ENCODE peak calls at places on chromosomes 16 and 17, in five cellular contexts. One of them, this sample, is unnamed.

GRCh38 chr16:8577678-8578304 is 12.5 kb downstream of the TMEM114 start:
- DNase-seq in HL-60: no peak
- DNase-seq in heart left ventricle: no peak
- DNase-seq in NCI-H82: no peak
- DNase-seq in transverse colon: no peak
- DNase-seq in this sample: no peak

GRCh38 chr17:53316073-53316472 is 506.7 kb upstream of the KIF2B start:
- DNase-seq in HL-60: no peak
- DNase-seq in heart left ventricle: no peak
- DNase-seq in NCI-H82: no peak
- DNase-seq in transverse colon: no peak
- DNase-seq in this sample: no peak

GRCh38 chr17:38674013-38674748 is 576 bp downstream of the EPOP start:
- DNase-seq in HL-60: no peak
- DNase-seq in heart left ventricle: no peak
- DNase-seq in NCI-H82: peak
- DNase-seq in transverse colon: peak
- DNase-seq in this sample: no peak

GRCh38 chr16:70257391-70257790 is 5.7 kb upstream of the EXOSC6 start:
- DNase-seq in HL-60: no peak
- DNase-seq in heart left ventricle: no peak
- DNase-seq in NCI-H82: no peak
- DNase-seq in transverse colon: no peak
- DNase-seq in this sample: no peak

GRCh38 chr17:36869856-36870617 is 67.2 kb upstream of the LHX1 start:
- DNase-seq in HL-60: peak
- DNase-seq in heart left ventricle: no peak
- DNase-seq in NCI-H82: no peak
- DNase-seq in transverse colon: no peak
- DNase-seq in this sample: no peak

GRCh38 chr16:87581867-87582220 is 20.5 kb upstream of the JPH3 start:
- DNase-seq in HL-60: no peak
- DNase-seq in heart left ventricle: peak
- DNase-seq in NCI-H82: no peak
- DNase-seq in transverse colon: peak
- DNase-seq in this sample: no peak

GRCh38 chr16:3857189-3858013 is 23.1 kb downstream of the CREBBP start:
- DNase-seq in HL-60: peak
- DNase-seq in heart left ventricle: no peak
- DNase-seq in NCI-H82: no peak
- DNase-seq in transverse colon: peak
- DNase-seq in this sample: peak

GRCh38 chr17:1460233-1460632 is 4.2 kb upstream of the CRK start:
- DNase-seq in HL-60: no peak
- DNase-seq in heart left ventricle: peak
- DNase-seq in NCI-H82: no peak
- DNase-seq in transverse colon: peak
- DNase-seq in this sample: no peak

GRCh38 chr17:59964455-59965328 is at the start of gene RNFT1:
- DNase-seq in HL-60: peak
- DNase-seq in heart left ventricle: peak
- DNase-seq in NCI-H82: peak
- DNase-seq in transverse colon: peak
- DNase-seq in this sample: peak

GRCh38 chr17:77466140-77466539 is 325.4 kb downstream of the SEC14L1 start:
- DNase-seq in HL-60: no peak
- DNase-seq in heart left ventricle: no peak
- DNase-seq in NCI-H82: no peak
- DNase-seq in transverse colon: no peak
- DNase-seq in this sample: no peak

GRCh38 chr17:1423456-1424135 is 23.6 kb upstream of the YWHAE start:
- DNase-seq in HL-60: no peak
- DNase-seq in heart left ventricle: no peak
- DNase-seq in NCI-H82: no peak
- DNase-seq in transverse colon: no peak
- DNase-seq in this sample: no peak

GRCh38 chr16:69349508-69349907 is 2.1 kb downstream of the TMED6 start:
- DNase-seq in HL-60: no peak
- DNase-seq in heart left ventricle: no peak
- DNase-seq in NCI-H82: no peak
- DNase-seq in transverse colon: no peak
- DNase-seq in this sample: no peak

GRCh38 chr17:27296427-27296979 is 2.6 kb downstream of the WSB1 start:
- DNase-seq in HL-60: no peak
- DNase-seq in heart left ventricle: no peak
- DNase-seq in NCI-H82: no peak
- DNase-seq in transverse colon: no peak
- DNase-seq in this sample: no peak

GRCh38 chr17:19744922-19745757 is 3.0 kb downstream of the ALDH3A1 start:
- DNase-seq in HL-60: peak
- DNase-seq in heart left ventricle: peak
- DNase-seq in NCI-H82: peak
- DNase-seq in transverse colon: peak
- DNase-seq in this sample: peak

GRCh38 chr17:774320-774584 is 7.8 kb downstream of the GLOD4 start:
- DNase-seq in HL-60: no peak
- DNase-seq in heart left ventricle: no peak
- DNase-seq in NCI-H82: no peak
- DNase-seq in transverse colon: no peak
- DNase-seq in this sample: no peak

GRCh38 chr17:49565948-49566491 is 9.7 kb upstream of the NXPH3 start:
- DNase-seq in HL-60: no peak
- DNase-seq in heart left ventricle: peak
- DNase-seq in NCI-H82: peak
- DNase-seq in transverse colon: peak
- DNase-seq in this sample: peak

GRCh38 chr17:38727661-38728220 is 2.4 kb upstream of the CISD3 start:
- DNase-seq in HL-60: no peak
- DNase-seq in heart left ventricle: no peak
- DNase-seq in NCI-H82: no peak
- DNase-seq in transverse colon: no peak
- DNase-seq in this sample: no peak

GRCh38 chr16:48740964-48741363 is 131.0 kb upstream of the N4BP1 start:
- DNase-seq in HL-60: no peak
- DNase-seq in heart left ventricle: no peak
- DNase-seq in NCI-H82: no peak
- DNase-seq in transverse colon: no peak
- DNase-seq in this sample: no peak

GRCh38 chr17:75516619-75517276 is 420 bp downstream of the TSEN54 start:
- DNase-seq in HL-60: peak
- DNase-seq in heart left ventricle: peak
- DNase-seq in NCI-H82: peak
- DNase-seq in transverse colon: peak
- DNase-seq in this sample: no peak

GRCh38 chr17:61587807-61588660 is 3.0 kb downstream of the NACA2 start:
- DNase-seq in HL-60: no peak
- DNase-seq in heart left ventricle: no peak
- DNase-seq in NCI-H82: no peak
- DNase-seq in transverse colon: no peak
- DNase-seq in this sample: no peak

GRCh38 chr17:76383645-76384221 is 676 bp upstream of the SPHK1 start:
- DNase-seq in HL-60: peak
- DNase-seq in heart left ventricle: peak
- DNase-seq in NCI-H82: peak
- DNase-seq in transverse colon: peak
- DNase-seq in this sample: no peak

GRCh38 chr16:73909529-73910035 is 387.0 kb upstream of the PSMD7 start:
- DNase-seq in HL-60: no peak
- DNase-seq in heart left ventricle: no peak
- DNase-seq in NCI-H82: no peak
- DNase-seq in transverse colon: no peak
- DNase-seq in this sample: no peak

GRCh38 chr16:67150833-67151396 is at the start of gene B3GNT9:
- DNase-seq in HL-60: no peak
- DNase-seq in heart left ventricle: peak
- DNase-seq in NCI-H82: peak
- DNase-seq in transverse colon: peak
- DNase-seq in this sample: peak

GRCh38 chr16:69049146-69049545 is 56.3 kb upstream of the HAS3 start:
- DNase-seq in HL-60: no peak
- DNase-seq in heart left ventricle: no peak
- DNase-seq in NCI-H82: no peak
- DNase-seq in transverse colon: no peak
- DNase-seq in this sample: no peak

GRCh38 chr16:83806036-83806435 is 1.7 kb upstream of the HSBP1 start:
- DNase-seq in HL-60: peak
- DNase-seq in heart left ventricle: no peak
- DNase-seq in NCI-H82: no peak
- DNase-seq in transverse colon: no peak
- DNase-seq in this sample: no peak

GRCh38 chr17:71378036-71378435 is 742.8 kb upstream of the SOX9 start:
- DNase-seq in HL-60: no peak
- DNase-seq in heart left ventricle: no peak
- DNase-seq in NCI-H82: no peak
- DNase-seq in transverse colon: no peak
- DNase-seq in this sample: no peak

GRCh38 chr16:70378869-70379493 is 32.3 kb downstream of the DDX19A start:
- DNase-seq in HL-60: no peak
- DNase-seq in heart left ventricle: no peak
- DNase-seq in NCI-H82: peak
- DNase-seq in transverse colon: no peak
- DNase-seq in this sample: no peak

GRCh38 chr17:28725166-28725659 is 820 bp downstream of the TLCD1 start:
- DNase-seq in HL-60: peak
- DNase-seq in heart left ventricle: no peak
- DNase-seq in NCI-H82: peak
- DNase-seq in transverse colon: no peak
- DNase-seq in this sample: no peak

GRCh38 chr16:86086471-86086870 is 187.5 kb downstream of the IRF8 start:
- DNase-seq in HL-60: no peak
- DNase-seq in heart left ventricle: no peak
- DNase-seq in NCI-H82: no peak
- DNase-seq in transverse colon: no peak
- DNase-seq in this sample: no peak

GRCh38 chr16:58331024-58331707 is 36.3 kb upstream of the PRSS54 start:
- DNase-seq in HL-60: no peak
- DNase-seq in heart left ventricle: no peak
- DNase-seq in NCI-H82: peak
- DNase-seq in transverse colon: no peak
- DNase-seq in this sample: no peak

GRCh38 chr16:31088459-31089183 is at the start of gene PRSS53:
- DNase-seq in HL-60: no peak
- DNase-seq in heart left ventricle: no peak
- DNase-seq in NCI-H82: no peak
- DNase-seq in transverse colon: no peak
- DNase-seq in this sample: no peak

GRCh38 chr16:85697441-85697840 is 8.7 kb upstream of the GINS2 start:
- DNase-seq in HL-60: no peak
- DNase-seq in heart left ventricle: no peak
- DNase-seq in NCI-H82: no peak
- DNase-seq in transverse colon: no peak
- DNase-seq in this sample: no peak

GRCh38 chr17:72517413-72518237 is 396.8 kb downstream of the SOX9 start:
- DNase-seq in HL-60: no peak
- DNase-seq in heart left ventricle: no peak
- DNase-seq in NCI-H82: no peak
- DNase-seq in transverse colon: no peak
- DNase-seq in this sample: no peak

GRCh38 chr17:4518901-4519300 is 20.2 kb downstream of the SPNS2 start:
- DNase-seq in HL-60: no peak
- DNase-seq in heart left ventricle: no peak
- DNase-seq in NCI-H82: no peak
- DNase-seq in transverse colon: no peak
- DNase-seq in this sample: no peak

GRCh38 chr17:7673239-7673638 is 14.1 kb downstream of the TP53 start:
- DNase-seq in HL-60: no peak
- DNase-seq in heart left ventricle: no peak
- DNase-seq in NCI-H82: peak
- DNase-seq in transverse colon: peak
- DNase-seq in this sample: no peak

GRCh38 chr16:24970708-24971107 is 44.5 kb downstream of the ARHGAP17 start:
- DNase-seq in HL-60: no peak
- DNase-seq in heart left ventricle: no peak
- DNase-seq in NCI-H82: no peak
- DNase-seq in transverse colon: no peak
- DNase-seq in this sample: no peak

GRCh38 chr17:78819402-78819801 is 21.2 kb downstream of the USP36 start:
- DNase-seq in HL-60: no peak
- DNase-seq in heart left ventricle: no peak
- DNase-seq in NCI-H82: no peak
- DNase-seq in transverse colon: no peak
- DNase-seq in this sample: no peak

GRCh38 chr17:40112718-40113109 is 9.1 kb upstream of the MSL1 start:
- DNase-seq in HL-60: no peak
- DNase-seq in heart left ventricle: peak
- DNase-seq in NCI-H82: no peak
- DNase-seq in transverse colon: no peak
- DNase-seq in this sample: no peak

This sample was measured in midbrain.